ENCODE peak calls at places on chromosomes 16 and 17, in five cellular contexts. N is A549, T is WTC11, H is K562, K is GM12878. Q is an unnamed sample.

GRCh38 chr16:64771273-64771672 is 350.6 kb downstream of the CDH11 start:
- DNase-seq in N (no peak), T (no peak), H (no peak), K (no peak), Q (no peak)

GRCh38 chr17:29732613-29733012 is 109.9 kb upstream of the CORO6 start:
- DNase-seq in N (no peak), T (no peak), H (no peak), K (no peak), Q (no peak)

GRCh38 chr16:90057738-90058173 is 19.4 kb downstream of the PRDM7 start:
- DNase-seq in N (no peak), T (no peak), H (peak; percentile 52), K (no peak), Q (peak; percentile 71)

GRCh38 chr17:43740541-43740940 is 18.1 kb downstream of the SOST start:
- DNase-seq in N (no peak), T (no peak), H (no peak), K (no peak), Q (no peak)

GRCh38 chr16:66717112-66717675 is 20.7 kb upstream of the CMTM4 start:
- DNase-seq in N (no peak), T (peak; percentile 57), H (peak; percentile 55), K (no peak), Q (peak; percentile 64)

GRCh38 chr17:77376795-77377751 is 236.3 kb downstream of the SEC14L1 start:
- DNase-seq in N (no peak), T (no peak), H (no peak), K (no peak), Q (peak; percentile 95)

GRCh38 chr17:17448723-17449122 is 28.1 kb upstream of the MED9 start:
- DNase-seq in N (no peak), T (no peak), H (peak; percentile 29), K (no peak), Q (no peak)

GRCh38 chr17:46818929-46819859 is 702 bp upstream of the WNT3 start:
- DNase-seq in N (no peak), T (peak; percentile 78), H (peak; percentile 82), K (no peak), Q (no peak)

GRCh38 chr16:73365010-73365409 is 317.1 kb upstream of the ZFHX3 start:
- DNase-seq in N (no peak), T (no peak), H (no peak), K (no peak), Q (no peak)

GRCh38 chr17:46038414-46038813 is 39.4 kb downstream of the STH start:
- DNase-seq in N (no peak), T (no peak), H (no peak), K (no peak), Q (no peak)

GRCh38 chr17:73354423-73355284 is 42.9 kb upstream of the CDC42EP4 start:
- DNase-seq in N (no peak), T (no peak), H (no peak), K (no peak), Q (no peak)

GRCh38 chr17:6843241-6843890 is 11.8 kb upstream of the TEKT1 start:
- DNase-seq in N (no peak), T (no peak), H (peak; percentile 18), K (no peak), Q (peak; percentile 54)

GRCh38 chr17:17732892-17733670 is 51.8 kb downstream of the RAI1 start:
- DNase-seq in N (no peak), T (no peak), H (no peak), K (no peak), Q (no peak)

GRCh38 chr16:14337303-14338191 is 266.4 kb downstream of the MRTFB start:
- DNase-seq in N (no peak), T (no peak), H (no peak), K (no peak), Q (peak; percentile 73)

GRCh38 chr16:69555437-69555836 is 10.3 kb upstream of the NFAT5 start:
- DNase-seq in N (no peak), T (no peak), H (no peak), K (no peak), Q (no peak)

GRCh38 chr17:52235416-52235960 is 77.0 kb upstream of the CA10 start:
- DNase-seq in N (no peak), T (no peak), H (no peak), K (no peak), Q (no peak)

GRCh38 chr17:41800601-41801373 is 11.0 kb downstream of the P3H4 start:
- DNase-seq in N (peak; percentile 35), T (peak; percentile 91), H (peak; percentile 80), K (no peak), Q (peak; percentile 86)

GRCh38 chr17:34788696-34789095 is 172.6 kb downstream of the CCT6B start:
- DNase-seq in N (no peak), T (no peak), H (no peak), K (no peak), Q (no peak)

GRCh38 chr17:8091033-8091687 is 3.6 kb upstream of the ALOX12B start:
- DNase-seq in N (no peak), T (no peak), H (no peak), K (peak; percentile 61), Q (no peak)

GRCh38 chr17:58325289-58325726 is 3.3 kb downstream of the TSPOAP1 start:
- DNase-seq in N (no peak), T (peak; percentile 78), H (no peak), K (no peak), Q (no peak)

GRCh38 chr16:28990375-28991040 is 5.7 kb downstream of the LAT start:
- DNase-seq in N (no peak), T (no peak), H (no peak), K (no peak), Q (no peak)

GRCh38 chr16:53083123-53083522 is 28.3 kb downstream of the CHD9 start:
- DNase-seq in N (no peak), T (no peak), H (no peak), K (no peak), Q (no peak)

GRCh38 chr17:59488805-59489204 is 76.6 kb upstream of the DHX40 start:
- DNase-seq in N (no peak), T (no peak), H (no peak), K (no peak), Q (no peak)

GRCh38 chr16:31335431-31335830 is 19.5 kb upstream of the ITGAX start:
- DNase-seq in N (no peak), T (no peak), H (peak; percentile 1), K (no peak), Q (no peak)

DNA sequence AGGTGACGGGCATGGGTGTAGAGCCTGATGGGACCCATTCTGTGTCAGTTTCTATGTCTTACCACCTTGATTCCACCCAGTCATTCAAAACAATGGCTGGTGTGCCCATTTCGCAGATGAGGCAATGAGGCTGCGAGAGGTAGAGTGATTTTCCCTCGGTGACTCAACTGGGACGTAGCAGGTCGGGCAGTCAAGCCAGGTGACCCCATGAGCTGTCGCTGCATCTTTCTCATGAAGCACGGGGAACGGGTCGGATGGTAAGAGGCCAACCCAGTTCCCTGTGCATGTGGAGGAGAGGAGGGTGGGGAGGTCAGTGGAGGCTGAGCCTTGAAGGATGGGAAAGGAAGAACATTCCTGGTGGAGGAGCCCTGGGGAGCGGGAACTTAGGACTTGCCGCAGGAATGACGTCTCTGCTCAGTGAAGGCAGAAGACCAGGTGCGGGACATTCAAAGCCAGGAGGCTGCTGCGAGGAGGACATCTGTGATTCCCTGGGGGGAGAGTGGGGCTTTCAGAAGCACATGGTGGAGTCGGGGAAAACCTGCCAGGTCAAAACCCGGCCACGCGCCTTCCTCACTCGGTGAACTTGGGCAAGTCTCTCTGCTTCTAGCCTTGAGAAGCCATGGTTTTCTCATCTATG is 1.1 kb downstream of the IL21R start:
- DNase-seq in N (no peak), T (no peak), H (no peak), K (no peak), Q (no peak)
- TF ChIP-seq ESRRA in N (no peak), T (no peak), H (no peak), K (peak; percentile 58), Q (no peak)

GRCh38 chr17:48961516-48962233 is 6.7 kb downstream of the GIP start:
- DNase-seq in N (peak; percentile 86), T (peak; percentile 45), H (peak; percentile 83), K (no peak), Q (peak; percentile 78)
- TF ChIP-seq ESRRA in N (no peak), T (no peak), H (peak; percentile 26), K (no peak), Q (no peak)

GRCh38 chr17:19485800-19486340 is 47.8 kb upstream of the SLC47A1 start:
- DNase-seq in N (no peak), T (no peak), H (no peak), K (no peak), Q (no peak)

GRCh38 chr17:19486351-19487008 is 47.2 kb upstream of the SLC47A1 start:
- DNase-seq in N (no peak), T (no peak), H (no peak), K (no peak), Q (no peak)

GRCh38 chr17:19487009-19487600 is 46.5 kb upstream of the SLC47A1 start:
- DNase-seq in N (no peak), T (no peak), H (no peak), K (no peak), Q (no peak)

DNA sequence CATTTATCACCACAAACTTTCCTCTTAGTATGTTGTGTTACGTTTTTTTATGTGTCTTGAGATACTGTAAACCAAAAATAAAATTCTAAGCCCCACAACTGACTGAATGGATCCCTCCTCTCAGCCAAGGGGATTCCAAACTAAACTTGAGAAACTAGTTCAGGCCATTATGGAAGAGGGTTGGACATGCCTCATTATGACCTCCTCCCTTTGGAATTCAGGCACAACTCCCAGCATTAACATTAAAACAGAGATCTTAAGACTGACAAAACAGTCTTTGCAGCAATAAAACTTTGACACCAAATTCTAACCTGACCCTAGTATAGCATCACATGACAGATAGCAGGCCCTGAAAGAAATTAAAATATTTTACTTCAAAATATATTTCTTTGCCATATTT is 51.1 kb upstream of the SLC47A1 start:
- DNase-seq in N (no peak), T (no peak), H (no peak), K (no peak), Q (no peak)
- TF ChIP-seq ESRRA in N (no peak), T (no peak), H (no peak), K (no peak), Q (no peak)

GRCh38 chr17:80961516-80961915 is 30.1 kb upstream of the CHMP6 start:
- DNase-seq in N (no peak), T (no peak), H (no peak), K (no peak), Q (no peak)

GRCh38 chr17:80961931-80962330 is 29.7 kb upstream of the CHMP6 start:
- DNase-seq in N (no peak), T (no peak), H (no peak), K (no peak), Q (no peak)

GRCh38 chr17:80959330-80960036 is 32.2 kb upstream of the CHMP6 start:
- DNase-seq in N (no peak), T (no peak), H (no peak), K (no peak), Q (no peak)

GRCh38 chr17:80960037-80960796 is 31.4 kb upstream of the CHMP6 start:
- DNase-seq in N (no peak), T (no peak), H (no peak), K (no peak), Q (no peak)

DNA sequence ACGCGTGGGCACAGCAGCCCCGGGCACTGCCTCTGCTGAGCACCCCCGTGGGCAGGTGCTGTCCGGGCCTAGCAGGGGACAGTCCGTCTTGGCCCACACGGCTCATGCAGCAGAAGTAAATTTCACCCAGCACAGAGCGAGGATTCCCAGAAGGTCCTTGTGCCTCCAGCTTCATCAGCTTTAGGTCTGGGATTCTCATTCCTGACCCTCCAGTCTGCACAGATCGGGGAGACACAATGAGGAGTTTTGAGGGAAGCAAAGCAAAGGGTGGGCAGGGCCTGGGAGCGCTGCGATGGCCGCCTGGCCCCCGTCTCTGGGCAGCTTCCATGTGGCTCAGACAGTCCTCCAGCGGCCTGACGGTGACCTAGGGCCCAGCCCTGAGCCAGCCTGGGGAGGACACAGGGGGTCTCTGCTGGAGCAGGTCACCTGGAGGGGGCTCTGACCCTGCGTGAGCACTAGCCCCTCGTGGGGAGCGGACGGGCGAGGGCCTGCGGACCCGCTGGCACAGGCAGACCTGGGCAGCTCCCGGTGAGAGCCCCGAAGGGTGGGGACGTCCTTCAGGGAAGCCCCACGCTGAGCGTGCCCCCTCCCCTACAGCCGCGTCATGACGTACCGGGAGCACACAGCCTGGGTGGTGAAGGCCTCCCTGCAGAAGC is 30.7 kb upstream of the CHMP6 start:
- DNase-seq in N (no peak), T (no peak), H (no peak), K (no peak), Q (no peak)
- TF ChIP-seq ESRRA in N (no peak), T (no peak), H (no peak), K (no peak), Q (no peak)